ENCODE peak calls at places on chromosome 20, in five cellular contexts. J is HCEC 1CT, A is foreskin fibroblast, G is amniotic stem cell, F is hepatic stellate cell. B is an unnamed sample.

GRCh38 chr20:57266251-57267157 is at the start of gene BMP7:
- DNase-seq in A (no peak), F (no peak), G (no peak), J (no peak), B (no peak)

GRCh38 chr20:63416631-63417030 is 55.5 kb upstream of the CHRNA4 start:
- DNase-seq in F (no peak), A (no peak), J (no peak), G (no peak), B (no peak)

GRCh38 chr20:6562111-6562510 is 205.4 kb upstream of the BMP2 start:
- DNase-seq in F (peak), G (no peak), J (peak), A (peak), B (peak)

GRCh38 chr20:24149175-24149574 is 160.6 kb upstream of the GGTLC1 start:
- DNase-seq in G (no peak), J (no peak), F (no peak), A (no peak), B (peak)

GRCh38 chr20:3194617-3195280 is 9.7 kb downstream of the DDRGK1 start:
- DNase-seq in G (no peak), A (no peak), J (no peak), F (no peak), B (no peak)

GRCh38 chr20:8073024-8073832 is 53.7 kb upstream of the TMX4 start:
- DNase-seq in G (no peak), A (peak), J (peak), F (peak), B (peak)

GRCh38 chr20:64201653-64202052 is 37.4 kb downstream of the MYT1 start:
- DNase-seq in G (no peak), J (no peak), A (no peak), F (no peak), B (no peak)

GRCh38 chr20:63580796-63581461 is 6.9 kb upstream of the HELZ2 start:
- DNase-seq in A (no peak), G (no peak), F (peak), J (peak), B (peak)

GRCh38 chr20:878511-879307 is 37.4 kb downstream of the ANGPT4 start:
- DNase-seq in J (no peak), A (peak), F (peak), G (no peak), B (peak)

GRCh38 chr20:2296545-2297351 is 947 bp downstream of the TGM3 start:
- DNase-seq in J (no peak), G (no peak), F (no peak), A (no peak), B (no peak)

GRCh38 chr20:43409041-43409913 is 48.4 kb upstream of the SRSF6 start:
- DNase-seq in F (peak), J (peak), G (peak), A (peak), B (peak)

GRCh38 chr20:16407251-16408067 is 165.8 kb downstream of the KIF16B start:
- DNase-seq in J (no peak), F (no peak), G (no peak), A (no peak), B (no peak)

GRCh38 chr20:56537997-56538396 is 5.0 kb downstream of the FAM209B start:
- DNase-seq in G (no peak), F (no peak), J (no peak), A (no peak), B (no peak)

B was measured in AG08395.